ENCODE peak calls at places on chromosomes 2 and 18, in five cellular contexts. A, Y, N, F and O are unnamed samples.

GRCh38 chr2:12428324-12428723 is 288.4 kb upstream of the TRIB2 start:
- DNase-seq in A (no peak), N (no peak), Y (no peak), F (no peak), O (peak; percentile 29)

GRCh38 chr2:32235315-32235714 is 29.4 kb downstream of the NLRC4 start:
- DNase-seq in A (no peak), F (no peak), Y (no peak), N (no peak), O (no peak)

GRCh38 chr18:23573948-23574431 is 12.3 kb downstream of the NPC1 start:
- DNase-seq in A (no peak), N (no peak), Y (peak; percentile 82), F (no peak), O (peak; percentile 28)

GRCh38 chr2:25912851-25913695 is 34.8 kb upstream of the ASXL2 start:
- DNase-seq in F (no peak), A (no peak), N (no peak), Y (no peak), O (no peak)

GRCh38 chr2:150165988-150166965 is 321.2 kb downstream of the RND3 start:
- DNase-seq in F (no peak), Y (no peak), N (no peak), A (no peak), O (peak; percentile 69)

GRCh38 chr2:11784747-11785610 is 38.5 kb downstream of the LPIN1 start:
- DNase-seq in Y (peak; percentile 44), N (no peak), A (peak; percentile 57), F (no peak), O (peak; percentile 65)

GRCh38 chr2:95314964-95315611 is 17.9 kb downstream of the KCNIP3 start:
- DNase-seq in A (peak; percentile 74), N (no peak), F (no peak), Y (no peak), O (peak; percentile 58)

GRCh38 chr2:84957771-84958134 is 13.2 kb upstream of the KCMF1 start:
- DNase-seq in Y (no peak), A (no peak), N (no peak), F (no peak), O (no peak)

GRCh38 chr2:184119920-184120820 is 478.2 kb upstream of the ZNF804A start:
- DNase-seq in F (no peak), N (no peak), Y (no peak), A (no peak), O (no peak)

GRCh38 chr2:10253596-10254372 is 48.9 kb upstream of the HPCAL1 start:
- DNase-seq in F (no peak), N (peak; percentile 14), Y (no peak), A (peak; percentile 50), O (no peak)

GRCh38 chr2:62455957-62456692 is 49.9 kb downstream of the TMEM17 start:
- DNase-seq in Y (no peak), N (no peak), A (no peak), F (no peak), O (no peak)

GRCh38 chr2:241001413-241002274 is 3.2 kb downstream of the SNED1 start:
- DNase-seq in N (no peak), A (no peak), Y (no peak), F (no peak), O (no peak)

GRCh38 chr2:227853204-227853629 is 18.2 kb upstream of the DAW1 start:
- DNase-seq in N (no peak), Y (no peak), A (no peak), F (no peak), O (peak; percentile 91)

GRCh38 chr18:43234889-43235288 is 42.4 kb downstream of the SYT4 start:
- DNase-seq in N (no peak), F (no peak), A (no peak), Y (no peak), O (no peak)

GRCh38 chr2:11026286-11026921 is 114.7 kb downstream of the KCNF1 start:
- DNase-seq in F (no peak), N (no peak), Y (no peak), A (no peak), O (no peak)

GRCh38 chr2:20326163-20326780 is 24.4 kb downstream of the PUM2 start:
- DNase-seq in Y (peak; percentile 46), F (no peak), N (no peak), A (no peak), O (peak; percentile 31)

GRCh38 chr18:25896178-25896780 is 194.1 kb downstream of the SS18 start:
- DNase-seq in N (no peak), F (no peak), A (no peak), Y (peak; percentile 43), O (no peak)

GRCh38 chr2:170932166-170932565 is 3.1 kb downstream of the GORASP2 start:
- DNase-seq in A (no peak), N (no peak), Y (no peak), F (no peak), O (no peak)

GRCh38 chr2:70664525-70664924 is 103.5 kb downstream of the ADD2 start:
- DNase-seq in N (no peak), F (no peak), A (no peak), Y (no peak), O (no peak)

GRCh38 chr2:83071352-83071751 is 1387.7 kb downstream of the SUCLG1 start:
- DNase-seq in N (no peak), A (no peak), Y (no peak), F (no peak), O (no peak)

GRCh38 chr2:83072767-83073166 is 1386.3 kb downstream of the SUCLG1 start:
- DNase-seq in N (no peak), A (no peak), F (no peak), Y (no peak), O (no peak)

GRCh38 chr2:83068706-83069105 is 1390.4 kb downstream of the SUCLG1 start:
- DNase-seq in Y (no peak), N (no peak), A (no peak), F (no peak), O (no peak)

GRCh38 chr2:83069724-83070123 is 1389.4 kb downstream of the SUCLG1 start:
- DNase-seq in A (no peak), F (no peak), N (no peak), Y (no peak), O (no peak)

DNA sequence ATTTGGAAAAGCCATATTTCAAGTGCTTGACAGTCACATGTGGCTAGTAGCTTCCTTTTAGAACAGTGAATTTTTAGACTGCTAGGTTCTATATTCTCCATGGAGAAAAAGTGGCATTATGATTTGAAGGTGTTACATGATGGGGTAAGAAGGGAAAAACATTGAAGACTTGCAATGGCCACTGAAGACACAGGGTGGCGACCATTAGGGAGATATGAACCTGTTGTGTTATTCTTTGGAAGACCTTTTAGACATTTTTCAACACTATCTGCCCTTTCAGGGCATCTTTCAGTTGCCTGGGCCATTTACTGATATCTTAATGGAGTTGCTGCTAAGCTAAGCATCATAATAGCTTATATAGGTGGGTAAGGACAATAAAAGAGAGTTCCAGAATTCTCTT is 1387.2 kb downstream of the SUCLG1 start:
- DNase-seq in N (no peak), Y (no peak), A (no peak), F (no peak), O (no peak)
- H3K9me3 ChIP-seq in N (no peaks in the 10 kb centered on the region), Y (no peaks in the 10 kb centered on the region), A (no peaks in the 10 kb centered on the region), F (no peaks in the 10 kb centered on the region), O (no peaks in the 10 kb centered on the region)

GRCh38 chr2:222294996-222295367 is 3.8 kb downstream of the PAX3 start:
- DNase-seq in N (no peak), A (no peak), Y (no peak), F (no peak), O (no peak)
- H3K9me3 ChIP-seq in N (no peaks in the 10 kb centered on the region), A (no peaks in the 10 kb centered on the region), Y (no peaks in the 10 kb centered on the region), F (no peaks in the 10 kb centered on the region), O (no peaks in the 10 kb centered on the region)

DNA sequence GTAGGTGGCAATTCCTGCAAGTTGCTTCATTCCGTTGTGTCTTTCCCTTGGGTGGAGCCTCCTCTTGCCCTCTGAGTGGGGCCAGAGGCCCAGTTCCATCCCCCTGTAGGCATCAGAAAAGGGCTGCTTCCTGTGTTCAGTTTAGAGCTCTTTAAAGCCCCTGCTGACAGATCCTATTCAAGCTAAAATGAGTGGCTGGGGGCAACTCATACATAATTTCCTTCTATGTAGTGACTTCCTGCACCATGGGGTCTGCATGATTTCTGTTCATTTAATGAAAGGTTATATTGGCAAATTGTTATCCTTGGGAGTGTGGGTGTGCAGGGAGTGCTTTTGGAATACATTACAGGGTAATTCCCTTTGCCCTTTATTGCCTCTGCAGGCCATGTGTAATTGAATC is 52.5 kb downstream of the GPR39 start:
- DNase-seq in A (no peak), Y (no peak), N (no peak), F (no peak), O (no peak)
- H3K9me3 ChIP-seq in A (peaks cover 42% of the 10 kb centered on the region), Y (no peaks in the 10 kb centered on the region), N (peaks cover 53% of the 10 kb centered on the region), F (peaks cover 51% of the 10 kb centered on the region), O (peaks cover 16% of the 10 kb centered on the region)

DNA sequence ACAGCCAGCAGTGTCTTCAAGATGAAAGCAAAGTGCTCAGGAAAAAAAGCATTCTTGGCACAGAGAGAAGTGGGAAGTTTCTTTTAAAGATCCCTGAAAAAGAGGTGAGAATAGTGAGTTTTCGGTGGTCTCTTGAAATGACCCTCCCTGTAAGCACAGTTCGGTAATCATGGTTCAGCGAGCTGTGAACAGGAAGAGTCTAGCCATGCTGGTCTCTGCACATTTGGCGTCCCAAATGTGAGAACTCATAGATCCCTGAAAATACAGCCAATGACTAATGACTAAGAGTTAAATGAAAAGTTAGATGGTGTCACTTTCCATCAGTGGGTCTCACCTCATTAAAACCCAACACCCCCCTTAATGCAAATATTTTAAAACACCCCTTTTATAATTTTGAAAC is 3.4 kb downstream of the IL1R1 start:
- DNase-seq in A (no peak), Y (no peak), N (no peak), F (no peak), O (no peak)
- H3K9me3 ChIP-seq in A (peaks cover 9% of the 10 kb centered on the region), Y (no peaks in the 10 kb centered on the region), N (peaks cover 53% of the 10 kb centered on the region), F (peaks cover 35% of the 10 kb centered on the region), O (peaks cover 16% of the 10 kb centered on the region)

GRCh38 chr2:139949242-139949972 is 1169.2 kb upstream of the NXPH2 start:
- DNase-seq in F (no peak), Y (no peak), A (peak; percentile 41), N (no peak), O (no peak)
- H3K9me3 ChIP-seq in F (no peaks in the 10 kb centered on the region), Y (no peaks in the 10 kb centered on the region), A (no peaks in the 10 kb centered on the region), N (no peaks in the 10 kb centered on the region), O (no peaks in the 10 kb centered on the region)

GRCh38 chr2:111967018-111967417 is 68.6 kb downstream of the MERTK start:
- DNase-seq in F (no peak), N (no peak), Y (no peak), A (no peak), O (no peak)
- H3K9me3 ChIP-seq in F (no peaks in the 10 kb centered on the region), N (no peaks in the 10 kb centered on the region), Y (no peaks in the 10 kb centered on the region), A (no peaks in the 10 kb centered on the region), O (no peaks in the 10 kb centered on the region)